ENCODE peak calls at places on chromosomes 16 and 17, in ten cellular contexts. K, A, I, C, M, V, Z, O, T and Q are unnamed samples. For H3K9me3 and H3K4me1, the result is how much of the 10 kb centered on the place peaks cover.

GRCh38 chr17:40582328-40582901 is 17.1 kb upstream of the CCR7 start:
- DNase-seq in K (peak), A (no peak), I (no peak), C (no peak), M (no peak), V (peak), Z (no peak), O (no peak), T (peak), Q (no peak)

GRCh38 chr17:81244358-81245023 is 5.4 kb downstream of the NDUFAF8 start:
- DNase-seq in K (no peak), A (no peak), I (no peak), C (no peak), M (no peak), V (no peak), Z (no peak), O (no peak), T (peak), Q (no peak)

GRCh38 chr17:15451681-15452080 is 15.7 kb downstream of the CDRT4 start:
- DNase-seq in K (no peak), A (no peak), I (no peak), C (no peak), M (no peak), V (no peak), Z (no peak), O (no peak), T (no peak), Q (no peak)

GRCh38 chr17:2943971-2944370 is 119.4 kb downstream of the OR1D5 start:
- DNase-seq in K (no peak), A (no peak), I (no peak), C (no peak), M (no peak), V (no peak), Z (no peak), O (no peak), T (peak), Q (no peak)

GRCh38 chr16:51392651-51393187 is 241.6 kb upstream of the SALL1 start:
- DNase-seq in K (no peak), A (no peak), I (no peak), C (no peak), M (peak), V (no peak), Z (no peak), O (no peak), T (no peak), Q (no peak)

GRCh38 chr16:10683160-10683559 is 11.6 kb downstream of the TEKT5 start:
- DNase-seq in K (no peak), A (no peak), I (no peak), C (no peak), M (peak), V (no peak), Z (no peak), O (no peak), T (no peak), Q (no peak)

GRCh38 chr17:57577751-57578607 is 167.1 kb downstream of the CCDC182 start:
- DNase-seq in K (no peak), A (no peak), I (no peak), C (no peak), M (peak), V (no peak), Z (no peak), O (no peak), T (no peak), Q (no peak)

GRCh38 chr17:28547623-28548416 is 4.6 kb downstream of the UNC119 start:
- DNase-seq in K (peak), A (peak), I (peak), C (peak), M (peak), V (peak), Z (peak), O (peak), T (peak), Q (peak)

GRCh38 chr17:57955183-57955952 is at the start of gene CUEDC1:
- DNase-seq in K (peak), A (peak), I (peak), C (no peak), M (peak), V (peak), Z (peak), O (no peak), T (peak), Q (no peak)

GRCh38 chr17:38597375-38597774 is 8.4 kb downstream of the SRCIN1 start:
- DNase-seq in K (no peak), A (no peak), I (no peak), C (no peak), M (no peak), V (no peak), Z (no peak), O (no peak), T (no peak), Q (no peak)

GRCh38 chr16:2163211-2163881 is 7.8 kb downstream of the TRAF7 start:
- DNase-seq in K (no peak), A (no peak), I (peak), C (no peak), M (no peak), V (peak), Z (no peak), O (no peak), T (no peak), Q (no peak)

GRCh38 chr17:65598711-65599110 is 37.3 kb upstream of the AXIN2 start:
- DNase-seq in K (no peak), A (no peak), I (no peak), C (no peak), M (no peak), V (no peak), Z (no peak), O (no peak), T (no peak), Q (no peak)

GRCh38 chr17:27793168-27793905 is 7.0 kb downstream of the NOS2 start:
- DNase-seq in K (no peak), A (no peak), I (no peak), C (no peak), M (peak), V (no peak), Z (no peak), O (no peak), T (no peak), Q (no peak)

GRCh38 chr16:22314661-22315626 is 17.7 kb downstream of the POLR3E start:
- DNase-seq in K (no peak), A (no peak), I (no peak), C (no peak), M (peak), V (no peak), Z (no peak), O (no peak), T (no peak), Q (no peak)

GRCh38 chr17:46176975-46177374 is 16.3 kb downstream of the KANSL1 start:
- DNase-seq in K (no peak), A (no peak), I (no peak), C (no peak), M (no peak), V (no peak), Z (no peak), O (no peak), T (no peak), Q (no peak)

GRCh38 chr17:82377924-82378740 is 6.6 kb downstream of the UTS2R start:
- DNase-seq in K (no peak), A (no peak), I (no peak), C (no peak), M (no peak), V (no peak), Z (no peak), O (no peak), T (no peak), Q (no peak)

GRCh38 chr17:3976675-3977171 is 12.5 kb upstream of the ATP2A3 start:
- DNase-seq in K (no peak), A (no peak), I (no peak), C (no peak), M (no peak), V (peak), Z (peak), O (no peak), T (peak), Q (no peak)

GRCh38 chr16:75236232-75236631 is 15.2 kb downstream of the BCAR1 start:
- DNase-seq in K (no peak), A (no peak), I (no peak), C (no peak), M (no peak), V (no peak), Z (peak), O (no peak), T (no peak), Q (no peak)

GRCh38 chr16:1923299-1924034 is 5.3 kb upstream of the HS3ST6 start:
- DNase-seq in K (no peak), A (peak), I (peak), C (peak), M (peak), V (no peak), Z (no peak), O (peak), T (no peak), Q (peak)

GRCh38 chr16:78705694-78706093 is 606.2 kb downstream of the WWOX start:
- DNase-seq in K (no peak), A (peak), I (peak), C (no peak), M (peak), V (no peak), Z (no peak), O (no peak), T (no peak), Q (no peak)

GRCh38 chr17:76635039-76635438 is 8.5 kb downstream of the ST6GALNAC1 start:
- DNase-seq in K (no peak), A (no peak), I (no peak), C (no peak), M (no peak), V (peak), Z (no peak), O (no peak), T (no peak), Q (no peak)

GRCh38 chr17:60495260-60495659 is 30.8 kb downstream of the APPBP2 start:
- DNase-seq in K (no peak), A (no peak), I (no peak), C (no peak), M (no peak), V (no peak), Z (no peak), O (no peak), T (no peak), Q (no peak)
- H3K9me3 ChIP-seq in K (under half), A (under half), I (under half), C (under half), M (under half), V (under half), Z (under half), O (under half), T (under half), Q (under half)

GRCh38 chr16:30989469-30990047 is 4.6 kb downstream of the HSD3B7 start:
- DNase-seq in K (no peak), A (no peak), I (no peak), C (no peak), M (no peak), V (no peak), Z (no peak), O (no peak), T (no peak), Q (no peak)

GRCh38 chr16:30990105-30990504 is 5.1 kb downstream of the HSD3B7 start:
- DNase-seq in K (no peak), A (no peak), I (no peak), C (no peak), M (no peak), V (no peak), Z (no peak), O (no peak), T (no peak), Q (no peak)

GRCh38 chr16:30991052-30991451 is 6.0 kb downstream of the HSD3B7 start:
- DNase-seq in K (no peak), A (no peak), I (no peak), C (no peak), M (no peak), V (no peak), Z (no peak), O (no peak), T (no peak), Q (no peak)

GRCh38 chr16:30992931-30993816 is 8.2 kb downstream of the HSD3B7 start:
- DNase-seq in K (no peak), A (no peak), I (no peak), C (no peak), M (no peak), V (no peak), Z (no peak), O (no peak), T (no peak), Q (no peak)

DNA sequence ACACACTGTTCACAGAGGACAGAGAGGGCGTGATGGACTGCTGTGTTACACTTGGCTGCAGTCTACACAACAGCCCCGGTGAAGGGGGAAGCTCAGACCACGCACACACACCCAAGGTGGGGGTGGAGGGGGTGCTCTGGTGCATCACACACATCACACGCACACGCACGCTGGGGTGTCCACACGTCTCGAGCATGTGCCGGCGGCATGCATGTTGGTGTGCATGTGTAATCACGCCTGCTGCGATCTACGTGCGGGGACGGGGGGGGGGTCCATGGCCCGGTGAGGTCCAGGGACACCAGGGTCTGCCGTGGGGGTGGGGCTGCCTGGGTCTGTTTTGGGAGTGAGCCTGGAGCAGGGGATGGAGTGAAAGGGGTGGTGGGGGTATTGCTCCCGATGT is 7.4 kb downstream of the HSD3B7 start:
- DNase-seq in K (no peak), A (no peak), I (no peak), C (no peak), M (no peak), V (no peak), Z (no peak), O (no peak), T (no peak), Q (no peak)
- H3K4me1 ChIP-seq in K (under half), A (under half), I (under half), C (under half), M (under half), V (under half), Z (under half), O (under half), T (under half), Q (under half)

GRCh38 chr16:81172769-81173658 is 65.5 kb upstream of the BCO1 start:
- DNase-seq in K (no peak), A (no peak), I (no peak), C (no peak), M (no peak), V (no peak), Z (no peak), O (no peak), T (no peak), Q (no peak)

GRCh38 chr16:81179219-81179618 is 59.3 kb upstream of the BCO1 start:
- DNase-seq in K (no peak), A (no peak), I (no peak), C (no peak), M (no peak), V (no peak), Z (no peak), O (no peak), T (no peak), Q (no peak)

GRCh38 chr16:81175325-81175891 is 63.1 kb upstream of the BCO1 start:
- DNase-seq in K (no peak), A (peak), I (peak), C (no peak), M (no peak), V (no peak), Z (no peak), O (no peak), T (no peak), Q (no peak)

GRCh38 chr16:81170824-81171223 is 67.7 kb upstream of the BCO1 start:
- DNase-seq in K (no peak), A (no peak), I (no peak), C (no peak), M (peak), V (no peak), Z (no peak), O (no peak), T (no peak), Q (no peak)

GRCh38 chr16:81174644-81175324 is 63.7 kb upstream of the BCO1 start:
- DNase-seq in K (no peak), A (peak), I (peak), C (no peak), M (no peak), V (no peak), Z (no peak), O (no peak), T (no peak), Q (no peak)
- H3K27ac ChIP-seq in K (no peak), A (peak), I (peak), C (no peak), M (no peak), V (no peak), Z (no peak), O (no peak), T (no peak), Q (no peak)

GRCh38 chr17:51322390-51323029 is 62.2 kb downstream of the UTP18 start:
- DNase-seq in K (no peak), A (peak), I (peak), C (peak), M (peak), V (no peak), Z (no peak), O (no peak), T (no peak), Q (peak)

GRCh38 chr17:51319186-51319585 is 58.8 kb downstream of the UTP18 start:
- DNase-seq in K (no peak), A (no peak), I (no peak), C (no peak), M (no peak), V (no peak), Z (no peak), O (no peak), T (no peak), Q (no peak)
- H3K9me3 ChIP-seq in K (under half), A (under half), I (under half), C (under half), M (under half), V (under half), Z (under half), O (under half), T (under half), Q (under half)

GRCh38 chr17:19305761-19306159 is 56.8 kb downstream of the B9D1 start:
- DNase-seq in K (no peak), A (no peak), I (no peak), C (no peak), M (no peak), V (no peak), Z (no peak), O (no peak), T (no peak), Q (no peak)

GRCh38 chr17:19306160-19307111 is 56.1 kb downstream of the B9D1 start:
- DNase-seq in K (peak), A (no peak), I (no peak), C (no peak), M (no peak), V (no peak), Z (no peak), O (no peak), T (no peak), Q (no peak)

GRCh38 chr17:19304209-19304608 is 58.3 kb downstream of the B9D1 start:
- DNase-seq in K (peak), A (peak), I (peak), C (no peak), M (no peak), V (no peak), Z (no peak), O (no peak), T (peak), Q (no peak)

GRCh38 chr17:19304751-19305150 is 57.8 kb downstream of the B9D1 start:
- DNase-seq in K (no peak), A (no peak), I (no peak), C (no peak), M (no peak), V (no peak), Z (no peak), O (no peak), T (no peak), Q (no peak)

DNA sequence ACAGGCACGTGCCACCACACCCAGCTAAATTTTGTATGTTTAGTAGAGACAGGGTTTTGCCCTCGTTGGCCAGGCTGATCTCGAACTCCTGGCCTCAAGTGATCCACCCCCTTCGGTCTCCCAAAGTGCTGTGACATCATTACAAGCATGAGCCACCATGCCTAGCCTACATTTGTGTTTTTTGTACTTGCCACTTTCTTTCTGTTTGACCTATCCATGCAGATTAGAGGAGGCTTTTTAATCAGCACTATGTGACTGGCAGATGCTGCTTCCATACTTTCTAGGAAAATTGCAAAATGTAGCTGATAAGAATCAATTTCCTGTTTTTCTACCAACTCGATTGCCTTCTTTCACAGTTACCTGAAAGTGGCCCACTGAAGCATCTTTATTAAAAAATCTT is 57.3 kb downstream of the B9D1 start:
- DNase-seq in K (no peak), A (no peak), I (no peak), C (no peak), M (no peak), V (no peak), Z (no peak), O (no peak), T (no peak), Q (no peak)
- H3K4me1 ChIP-seq in K (under half), A (under half), I (under half), C (under half), M (under half), V (under half), Z (under half), O (under half), T (under half), Q (under half)

GRCh38 chr16:69499541-69500255 is 66.1 kb upstream of the NFAT5 start:
- DNase-seq in K (no peak), A (no peak), I (no peak), C (no peak), M (no peak), V (no peak), Z (no peak), O (no peak), T (no peak), Q (no peak)
- H3K27ac ChIP-seq in K (no peak), A (peak), I (no peak), C (no peak), M (no peak), V (no peak), Z (no peak), O (no peak), T (no peak), Q (no peak)

GRCh38 chr16:60392380-60392779 is 1643.9 kb downstream of the CDH8 start:
- DNase-seq in K (no peak), A (no peak), I (no peak), C (no peak), M (no peak), V (no peak), Z (no peak), O (no peak), T (no peak), Q (no peak)
- H3K9me3 ChIP-seq in K (under half), A (under half), I (under half), C (under half), M (under half), V (under half), Z (under half), O (under half), T (under half), Q (under half)